ENCODE peak calls at places on chromosomes 3 and 15, in eight cellular contexts. P is cardiac muscle cell, Y is left lung, K is stomach, W is adrenal gland, Z is ovary, I is GM23338, S is lower lobe of right lung. N is an unnamed sample.

GRCh38 chr15:23647421-23648375 is at the start of gene MAGEL2:
- DNase-seq in P (peak; percentile 66), Y (no peak), K (no peak), W (no peak), Z (peak; percentile 55), I (peak; percentile 76), S (peak; percentile 28), N (no peak)

GRCh38 chr3:185732782-185733181 is 92.1 kb downstream of the IGF2BP2 start:
- DNase-seq in P (no peak), Y (no peak), K (no peak), W (no peak), Z (no peak), I (no peak), S (no peak), N (peak; percentile 92)

GRCh38 chr3:39531066-39531465 is 63.6 kb downstream of the MOBP start:
- DNase-seq in P (no peak), Y (no peak), K (no peak), W (no peak), Z (no peak), I (no peak), S (no peak), N (no peak)

GRCh38 chr15:61025283-61025682 is 203.8 kb downstream of the RORA start:
- DNase-seq in P (no peak), Y (no peak), K (no peak), W (no peak), Z (no peak), I (no peak), S (no peak), N (no peak)

GRCh38 chr3:183031826-183032225 is 51.5 kb upstream of the DCUN1D1 start:
- DNase-seq in P (no peak), Y (no peak), K (no peak), W (no peak), Z (no peak), I (no peak), S (no peak), N (no peak)

GRCh38 chr3:46208167-46208704 is at the start of gene CCR1:
- DNase-seq in P (peak; percentile 32), Y (peak; percentile 66), K (no peak), W (peak; percentile 76), Z (no peak), I (peak; percentile 77), S (peak; percentile 85), N (peak; percentile 62)

GRCh38 chr15:39599871-39600270 is 19.0 kb downstream of the THBS1 start:
- DNase-seq in P (no peak), Y (no peak), K (no peak), W (no peak), Z (no peak), I (no peak), S (no peak), N (peak; percentile 16)

GRCh38 chr3:151281671-151282334 is 3.5 kb upstream of the P2RY14 start:
- DNase-seq in P (no peak), Y (no peak), K (no peak), W (no peak), Z (no peak), I (no peak), S (no peak), N (no peak)

GRCh38 chr15:88484781-88485246 is 17.3 kb downstream of the MRPS11 start:
- DNase-seq in P (no peak), Y (no peak), K (no peak), W (peak; percentile 66), Z (no peak), I (peak; percentile 52), S (no peak), N (peak; percentile 78)

GRCh38 chr3:13349823-13350222 is 70.3 kb downstream of the NUP210 start:
- DNase-seq in P (peak; percentile 0), Y (no peak), K (no peak), W (no peak), Z (no peak), I (no peak), S (no peak), N (no peak)

GRCh38 chr3:119237299-119237698 is 3.4 kb downstream of the B4GALT4 start:
- DNase-seq in P (no peak), Y (no peak), K (no peak), W (no peak), Z (no peak), I (no peak), S (no peak), N (peak; percentile 38)

GRCh38 chr3:119243712-119244111 is 3.0 kb upstream of the B4GALT4 start:
- DNase-seq in P (no peak), Y (no peak), K (no peak), W (no peak), Z (no peak), I (no peak), S (no peak), N (no peak)

GRCh38 chr3:119240101-119240581 is 537 bp downstream of the B4GALT4 start:
- DNase-seq in P (peak; percentile 37), Y (no peak), K (no peak), W (peak; percentile 68), Z (no peak), I (peak; percentile 57), S (no peak), N (no peak)

GRCh38 chr3:119239421-119239820 is 1.3 kb downstream of the B4GALT4 start:
- DNase-seq in P (no peak), Y (no peak), K (no peak), W (no peak), Z (no peak), I (no peak), S (no peak), N (peak; percentile 19)

DNA sequence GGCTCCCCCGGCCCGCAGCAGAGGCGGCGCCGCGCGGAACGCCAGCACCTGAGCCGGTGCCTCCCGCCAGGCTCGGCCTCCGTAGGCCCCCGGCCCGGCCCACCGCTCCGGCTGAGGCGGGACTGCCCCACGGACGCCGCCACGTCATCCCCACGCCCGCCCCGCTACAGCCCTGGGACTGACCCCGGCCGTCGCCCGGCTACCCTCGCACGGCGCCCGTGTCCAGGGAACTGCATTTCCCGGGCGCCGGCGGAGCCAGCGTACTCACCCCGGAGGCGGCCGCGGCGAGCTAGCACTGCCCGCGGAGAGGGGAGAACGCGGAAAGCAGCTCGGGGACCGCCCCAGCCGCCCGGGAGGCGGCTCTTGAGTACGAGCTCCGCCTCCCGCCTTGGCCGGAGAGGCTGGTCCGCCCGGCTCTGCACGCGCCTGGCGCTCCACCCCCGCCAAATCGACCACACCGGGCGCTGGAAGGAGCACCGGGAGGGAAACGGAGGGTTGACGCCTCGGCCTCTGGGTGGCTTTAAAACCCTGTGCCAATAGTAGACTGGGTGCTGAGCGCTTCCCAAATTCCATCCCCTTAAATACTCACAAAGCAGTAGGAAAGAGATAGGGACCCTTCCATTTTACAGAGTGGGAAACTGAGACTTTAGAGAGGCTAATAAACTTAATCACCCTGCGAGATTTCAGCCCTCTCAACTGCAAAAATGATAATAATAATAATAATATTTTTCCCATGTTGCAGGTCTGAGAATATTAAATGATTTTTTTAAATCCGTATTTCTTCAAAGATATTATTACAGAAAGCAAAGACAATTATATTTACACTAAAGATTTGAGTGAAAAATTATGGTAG is at the start of gene B4GALT4:
- DNase-seq in P (peak; percentile 95), Y (peak; percentile 92), K (peak; percentile 92), W (peak; percentile 89), Z (peak; percentile 91), I (peak; percentile 93), S (peak; percentile 93), N (peak; percentile 88)
- H3K4me3 ChIP-seq in P (peak within 1 kb of the TSS; percentile 60), Y (peak within 1 kb of the TSS; percentile 66), K (peak within 1 kb of the TSS; percentile 80), W (peak within 1 kb of the TSS; percentile 44), Z (peak within 1 kb of the TSS; percentile 90), I (peak within 1 kb of the TSS; percentile 76), S (peak within 1 kb of the TSS; percentile 68), N (peak within 1 kb of the TSS; percentile 66)

DNA sequence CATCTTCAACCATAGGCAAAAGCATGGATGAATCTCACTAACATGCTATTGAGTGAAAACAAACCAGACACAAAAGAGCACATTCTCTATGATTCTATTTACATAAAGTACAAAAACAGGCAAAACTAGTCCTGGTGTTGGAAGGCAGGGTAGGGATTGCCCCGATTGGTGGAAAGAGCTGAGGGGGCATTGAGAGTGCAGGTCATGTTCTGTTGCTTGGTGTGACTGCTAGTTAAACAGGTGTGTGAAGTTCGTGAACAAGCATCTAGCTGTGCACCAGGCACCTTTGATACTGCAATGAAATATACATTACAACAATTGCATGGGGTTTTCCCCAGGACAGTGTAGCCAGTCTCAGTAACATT is 26.3 kb upstream of the THRB start:
- DNase-seq in P (no peak), Y (no peak), K (no peak), W (no peak), Z (no peak), I (no peak), S (no peak), N (no peak)
- TF ChIP-seq CTCF in P (no peak), Y (no peak), K (no peak), W (no peak), Z (no peak), I (no peak), S (no peak), N (no peak)

GRCh38 chr15:75451202-75451673 is 252 bp downstream of the SIN3A start:
- DNase-seq in P (no peak), Y (no peak), K (no peak), W (no peak), Z (no peak), I (no peak), S (no peak), N (no peak)
- H3K4me3 ChIP-seq in P (peak overlapping the region; percentile 75), Y (peak overlapping the region; percentile 62), K (peak overlapping the region; percentile 97), W (no peak overlapping the region), Z (peak overlapping the region; percentile 90), I (peak overlapping the region; percentile 77), S (peak overlapping the region; percentile 96), N (peak overlapping the region; percentile 88)

GRCh38 chr3:57822686-57823085 is 66.6 kb downstream of the SLMAP start:
- DNase-seq in P (no peak), Y (no peak), K (no peak), W (no peak), Z (no peak), I (no peak), S (no peak), N (no peak)
- TF ChIP-seq CTCF in P (no peak), Y (no peak), K (no peak), W (no peak), Z (no peak), I (no peak), S (no peak), N (no peak)

DNA sequence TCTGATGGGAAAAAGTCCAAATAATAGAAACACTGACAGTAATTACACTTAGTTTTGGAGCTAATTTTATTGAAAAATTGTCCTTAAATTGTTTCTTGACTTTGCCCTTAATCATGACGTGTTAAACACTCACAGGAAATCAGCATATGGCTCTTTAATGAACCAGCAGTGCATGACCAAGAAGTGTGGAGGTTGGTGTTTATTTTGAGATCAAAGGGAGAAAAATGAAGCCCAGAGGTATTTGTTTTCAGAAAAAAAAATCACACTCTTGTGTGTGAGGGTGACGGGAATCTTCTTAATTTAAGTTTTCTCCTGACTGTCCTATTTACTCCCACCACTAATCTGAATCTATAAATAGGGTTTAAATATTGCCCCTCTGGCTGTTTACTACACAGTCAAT is 28.8 kb upstream of the SYNM start:
- DNase-seq in P (no peak), Y (no peak), K (no peak), W (no peak), Z (no peak), I (no peak), S (no peak), N (no peak)
- H3K4me3 ChIP-seq in P (no peak overlapping the region), Y (no peak overlapping the region), K (peak overlapping the region; percentile 27), W (no peak overlapping the region), Z (no peak overlapping the region), I (no peak overlapping the region), S (no peak overlapping the region), N (no peak overlapping the region)

DNA sequence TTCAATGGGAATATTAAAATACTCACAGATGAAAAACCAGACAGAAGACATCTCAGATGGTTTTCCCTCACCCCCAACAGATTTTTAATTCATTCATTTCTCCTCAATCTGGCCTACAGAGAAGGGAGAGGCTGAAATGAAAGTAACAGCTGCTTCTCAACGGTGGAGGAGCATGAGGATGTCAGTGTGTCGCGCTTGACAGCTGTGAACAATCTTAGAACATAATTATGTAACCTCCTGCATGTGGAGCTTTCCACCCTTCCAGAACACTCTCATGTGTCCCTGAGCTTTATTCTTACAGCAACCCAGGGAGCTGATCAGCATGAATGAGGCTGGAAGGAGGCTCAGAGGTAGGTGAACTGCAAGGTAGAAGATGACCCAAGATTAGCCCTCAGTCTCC is 52.7 kb downstream of the MB21D2 start:
- DNase-seq in P (no peak), Y (no peak), K (no peak), W (peak; percentile 63), Z (no peak), I (no peak), S (no peak), N (no peak)
- TF ChIP-seq CTCF in P (no peak), Y (no peak), K (no peak), W (no peak), Z (no peak), I (no peak), S (no peak), N (no peak)